ENCODE peak calls at places on chromosomes 7 and 10, in five cellular contexts. K is Daoy; X is HFF-Myc; Z is GM03348; M is CD8-positive, alpha-beta T cell. A is an unnamed sample.
A peak's percentile ranks its signal among the peaks of the same experiment; 100 is the strongest.

GRCh38 chr10:123145542-123146012 is 2.4 kb upstream of the HMX2 start:
- DNase-seq in K (no peak), M (no peak), Z (no peak), X (no peak), A (no peak)

GRCh38 chr7:8249121-8249520 is 12.8 kb downstream of the ICA1 start:
- DNase-seq in K (peak; percentile 15), M (no peak), X (no peak), Z (no peak), A (no peak)

GRCh38 chr10:51808187-51808586 is 108.8 kb upstream of the CSTF2T start:
- DNase-seq in X (no peak), M (no peak), Z (no peak), K (no peak), A (no peak)

GRCh38 chr7:83579740-83580139 is 69.2 kb downstream of the SEMA3E start:
- DNase-seq in Z (peak; percentile 1), X (no peak), M (no peak), K (peak; percentile 21), A (peak; percentile 1)

GRCh38 chr7:121633186-121633585 is 237.1 kb upstream of the FAM3C start:
- DNase-seq in K (no peak), Z (no peak), M (no peak), X (no peak), A (no peak)

GRCh38 chr10:18438356-18439126 is 212.8 kb downstream of the NSUN6 start:
- DNase-seq in Z (no peak), X (no peak), M (no peak), K (no peak), A (no peak)

GRCh38 chr10:55630491-55631056 is 730.5 kb downstream of the ZWINT start:
- DNase-seq in M (no peak), X (no peak), Z (peak; percentile 4), K (no peak), A (peak; percentile 2)

GRCh38 chr7:40808409-40808942 is 673.7 kb downstream of the SUGCT start:
- DNase-seq in K (peak; percentile 62), X (peak; percentile 77), Z (peak; percentile 85), M (no peak), A (peak; percentile 94)

GRCh38 chr10:70786799-70787415 is 1.7 kb upstream of the TBATA start:
- DNase-seq in K (peak; percentile 68), Z (no peak), X (no peak), M (no peak), A (peak; percentile 60)

GRCh38 chr7:102302025-102302424 is 15.4 kb downstream of the SH2B2 start:
- DNase-seq in M (no peak), X (no peak), Z (no peak), K (no peak), A (no peak)

GRCh38 chr10:6667679-6668270 is 87.7 kb upstream of the PRKCQ start:
- DNase-seq in X (peak; percentile 22), Z (peak; percentile 22), M (no peak), K (peak; percentile 51), A (peak; percentile 43)

GRCh38 chr10:78895469-78895868 is 173.3 kb upstream of the ZMIZ1 start:
- DNase-seq in Z (no peak), K (no peak), X (no peak), M (no peak), A (no peak)

GRCh38 chr10:119362122-119362521 is 154.8 kb downstream of the GRK5 start:
- DNase-seq in K (no peak), M (no peak), Z (no peak), X (no peak), A (no peak)

GRCh38 chr7:76509931-76510877 is at the start of gene UPK3B:
- DNase-seq in M (no peak), Z (peak; percentile 29), X (no peak), K (no peak), A (no peak)

GRCh38 chr10:80133221-80133620 is 691 bp downstream of the PLAC9 start:
- DNase-seq in M (no peak), X (no peak), Z (peak; percentile 58), K (no peak), A (no peak)

GRCh38 chr7:139840776-139841175 is 11.7 kb downstream of the TBXAS1 start:
- DNase-seq in X (no peak), M (no peak), Z (no peak), K (no peak), A (no peak)

GRCh38 chr10:51162002-51162401 is 87.7 kb downstream of the PRKG1 start:
- DNase-seq in X (no peak), K (no peak), M (no peak), Z (no peak), A (no peak)

GRCh38 chr7:140231779-140232491 is 55.2 kb upstream of the KDM7A start:
- DNase-seq in Z (no peak), M (no peak), X (no peak), K (no peak), A (no peak)

A was measured in RPMI7951.